ENCODE peak calls at places on chromosomes 5 and 9, in four cellular contexts. D is neural progenitor cell, M is OCI-LY7, W is SK-N-SH. T is an unnamed sample.

GRCh38 chr9:110006657-110007056 is 201.3 kb downstream of the C9orf152 start:
- DNase-seq in W (no peak), D (no peak), M (no peak), T (no peak)

GRCh38 chr5:37757980-37758582 is 81.8 kb downstream of the GDNF start:
- DNase-seq in D (no peak), M (no peak), W (no peak), T (no peak)

GRCh38 chr9:91036826-91037510 is 235.3 kb downstream of the SYK start:
- DNase-seq in M (peak; percentile 72), D (peak; percentile 75), W (peak; percentile 88), T (peak; percentile 96)

GRCh38 chr5:138792181-138792808 is 39.1 kb downstream of the CTNNA1 start:
- DNase-seq in M (no peak), W (no peak), D (no peak), T (no peak)

GRCh38 chr5:32174011-32174866 is at the start of gene GOLPH3:
- DNase-seq in W (peak; percentile 96), M (peak; percentile 93), D (peak; percentile 97), T (peak; percentile 97)

GRCh38 chr5:107337281-107337680 is 333.5 kb downstream of the EFNA5 start:
- DNase-seq in W (no peak), M (no peak), D (no peak), T (no peak)

GRCh38 chr5:173554989-173555705 is 61.3 kb downstream of the BOD1 start:
- DNase-seq in W (peak; percentile 31), M (no peak), D (peak; percentile 43), T (no peak)

GRCh38 chr9:86947146-86948081 is at the start of gene GAS1:
- DNase-seq in M (peak; percentile 55), W (peak; percentile 84), D (peak; percentile 98), T (peak; percentile 94)

GRCh38 chr5:38323645-38324295 is 65.4 kb downstream of the EGFLAM start:
- DNase-seq in D (no peak), W (no peak), M (no peak), T (peak; percentile 72)

GRCh38 chr5:38725419-38725865 is 120.4 kb upstream of the OSMR start:
- DNase-seq in D (peak; percentile 78), M (no peak), W (no peak), T (no peak)

GRCh38 chr5:547086-547924 is 23.1 kb upstream of the SLC9A3 start:
- DNase-seq in W (no peak), D (no peak), M (no peak), T (no peak)

GRCh38 chr9:97563458-97564135 is 62.1 kb downstream of the TMOD1 start:
- DNase-seq in M (no peak), D (no peak), W (no peak), T (no peak)

GRCh38 chr5:127101533-127101932 is 28.2 kb upstream of the C5orf63 start:
- DNase-seq in W (no peak), D (no peak), M (no peak), T (no peak)

GRCh38 chr5:121967187-121967586 is 5.4 kb downstream of the SRFBP1 start:
- DNase-seq in D (no peak), M (no peak), W (no peak), T (no peak)

GRCh38 chr5:37915078-37915736 is 75.4 kb upstream of the GDNF start:
- DNase-seq in W (no peak), D (no peak), M (no peak), T (no peak)

GRCh38 chr5:179262126-179262920 is 82.9 kb downstream of the ADAMTS2 start:
- DNase-seq in W (peak; percentile 20), M (no peak), D (no peak), T (peak; percentile 53)

GRCh38 chr9:38066167-38066906 is 2.7 kb downstream of the SHB start:
- DNase-seq in W (no peak), D (peak; percentile 48), M (no peak), T (peak; percentile 77)

GRCh38 chr9:4116091-4116581 is 183.7 kb downstream of the GLIS3 start:
- DNase-seq in W (no peak), D (no peak), M (no peak), T (peak; percentile 92)

GRCh38 chr5:157265714-157266285 is at the start of gene CYFIP2:
- DNase-seq in W (peak; percentile 96), M (peak; percentile 91), D (peak; percentile 90), T (peak; percentile 95)

GRCh38 chr5:157267025-157267424 is 1.1 kb downstream of the CYFIP2 start:
- DNase-seq in D (no peak), W (no peak), M (no peak), T (no peak)

GRCh38 chr5:157259699-157260098 is 6.2 kb upstream of the CYFIP2 start:
- DNase-seq in D (no peak), M (no peak), W (no peak), T (no peak)

GRCh38 chr5:157266286-157267007 is 524 bp downstream of the CYFIP2 start:
- DNase-seq in M (peak; percentile 75), D (peak; percentile 78), W (no peak), T (no peak)

GRCh38 chr5:157263586-157264090 is 2.3 kb upstream of the CYFIP2 start:
- DNase-seq in D (no peak), W (no peak), M (peak; percentile 34), T (no peak)
- H3K4me2 ChIP-seq in D (no peak overlapping the region), W (no peak overlapping the region), M (peak overlapping the region; percentile 50), T (no peak overlapping the region)

GRCh38 chr5:132868754-132869153 is 2.3 kb downstream of the UQCRQ start:
- DNase-seq in W (no peak), M (no peak), D (no peak), T (no peak)

GRCh38 chr5:132867046-132867451 is 607 bp downstream of the UQCRQ start:
- DNase-seq in M (no peak), W (no peak), D (no peak), T (no peak)

GRCh38 chr5:132870801-132871200 is 2.7 kb upstream of the LEAP2 start:
- DNase-seq in M (no peak), W (no peak), D (no peak), T (no peak)

GRCh38 chr5:132865668-132866341 is 464 bp downstream of the GDF9 start:
- DNase-seq in M (no peak), D (no peak), W (peak; percentile 32), T (peak; percentile 10)

GRCh38 chr5:132866342-132867045 is at the start of the genes GDF9 and UQCRQ:
- DNase-seq in D (peak; percentile 99), M (peak; percentile 100), W (peak; percentile 96), T (peak; percentile 97)
- H3K4me2 ChIP-seq in D (peak within 1 kb of the TSS; percentile 81), M (peak within 1 kb of the TSS; percentile 82), W (peak within 1 kb of the TSS; percentile 83), T (peak within 1 kb of the TSS; percentile 100)

DNA sequence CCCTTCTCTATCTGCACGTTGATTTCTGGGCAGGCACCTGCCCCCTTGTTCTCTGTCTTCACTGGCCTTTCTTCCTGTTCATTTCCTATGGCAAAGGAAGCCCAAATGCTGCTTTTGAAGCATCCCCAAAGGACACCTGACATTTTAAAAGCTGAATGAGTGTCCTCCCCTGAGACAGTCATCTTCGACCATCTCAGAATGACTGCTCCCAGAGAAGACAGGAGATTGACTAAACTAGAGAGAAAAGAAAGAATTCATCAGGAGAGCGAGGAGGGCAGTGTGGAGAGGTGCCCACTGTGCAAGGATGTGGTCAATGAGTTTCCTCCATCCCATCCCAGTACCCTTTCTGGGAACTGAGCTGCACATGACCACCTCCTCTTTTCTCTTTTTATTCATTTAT is 51.9 kb downstream of the SEMA6A start:
- DNase-seq in W (no peak), D (no peak), M (no peak), T (no peak)
- H3K4me2 ChIP-seq in W (no peak overlapping the region), D (no peak overlapping the region), M (no peak overlapping the region), T (no peak overlapping the region)

GRCh38 chr5:151745071-151745705 is 13.2 kb downstream of the ATOX1 start:
- DNase-seq in W (no peak), D (no peak), M (no peak), T (peak; percentile 47)
- H3K4me2 ChIP-seq in W (peak overlapping the region; percentile 39), D (no peak overlapping the region), M (no peak overlapping the region), T (peak overlapping the region; percentile 51)

GRCh38 chr9:136474974-136475865 is 7.6 kb downstream of the SEC16A start:
- DNase-seq in M (no peak), W (no peak), D (no peak), T (no peak)
- H3K4me2 ChIP-seq in M (no peak overlapping the region), W (no peak overlapping the region), D (no peak overlapping the region), T (no peak overlapping the region)